ENCODE peak calls at places on chromosomes 4 and X, in eight cellular contexts. I, H, Y, O, E, Q, C and D are unnamed samples. For H3K36me3, the result is how much of the 10 kb centered on the place peaks cover.

GRCh38 chr4:168877779-168878491 is 132.1 kb downstream of the CBR4 start:
- DNase-seq in I (peak), H (peak), Y (no peak), O (no peak), E (peak), Q (peak), C (no peak), D (no peak)

GRCh38 chr4:74805601-74806000 is 11.3 kb upstream of the BTC start:
- DNase-seq in I (no peak), H (no peak), Y (no peak), O (no peak), E (no peak), Q (no peak), C (peak), D (no peak)

GRCh38 chr4:175470141-175470540 is 341.9 kb downstream of the GPM6A start:
- DNase-seq in I (no peak), H (no peak), Y (no peak), O (no peak), E (no peak), Q (no peak), C (no peak), D (no peak)

GRCh38 chr4:68267433-68267944 is 22.0 kb upstream of the TMPRSS11B start:
- DNase-seq in I (no peak), H (no peak), Y (no peak), O (no peak), E (no peak), Q (no peak), C (no peak), D (no peak)

GRCh38 chr4:88211473-88212252 is 53.2 kb upstream of the ABCG2 start:
- DNase-seq in I (peak), H (peak), Y (peak), O (peak), E (peak), Q (peak), C (peak), D (peak)

GRCh38 chrX:134459683-134460004 is 321 bp upstream of the HPRT1 start:
- DNase-seq in I (no peak), H (no peak), Y (no peak), O (no peak), E (no peak), Q (no peak), C (no peak), D (peak)

GRCh38 chr4:8438743-8439142 is 1.8 kb downstream of the ACOX3 start:
- DNase-seq in I (no peak), H (no peak), Y (no peak), O (no peak), E (no peak), Q (no peak), C (no peak), D (no peak)

GRCh38 chrX:119288890-119289393 is 52.9 kb downstream of the PGRMC1 start:
- DNase-seq in I (no peak), H (no peak), Y (no peak), O (no peak), E (no peak), Q (no peak), C (no peak), D (no peak)

GRCh38 chr4:61309616-61310015 is 109.5 kb downstream of the ADGRL3 start:
- DNase-seq in I (no peak), H (no peak), Y (no peak), O (no peak), E (no peak), Q (no peak), C (no peak), D (no peak)

GRCh38 chr4:183118585-183118984 is 19.5 kb downstream of the WWC2 start:
- DNase-seq in I (no peak), H (no peak), Y (no peak), O (no peak), E (no peak), Q (no peak), C (no peak), D (peak)

DNA sequence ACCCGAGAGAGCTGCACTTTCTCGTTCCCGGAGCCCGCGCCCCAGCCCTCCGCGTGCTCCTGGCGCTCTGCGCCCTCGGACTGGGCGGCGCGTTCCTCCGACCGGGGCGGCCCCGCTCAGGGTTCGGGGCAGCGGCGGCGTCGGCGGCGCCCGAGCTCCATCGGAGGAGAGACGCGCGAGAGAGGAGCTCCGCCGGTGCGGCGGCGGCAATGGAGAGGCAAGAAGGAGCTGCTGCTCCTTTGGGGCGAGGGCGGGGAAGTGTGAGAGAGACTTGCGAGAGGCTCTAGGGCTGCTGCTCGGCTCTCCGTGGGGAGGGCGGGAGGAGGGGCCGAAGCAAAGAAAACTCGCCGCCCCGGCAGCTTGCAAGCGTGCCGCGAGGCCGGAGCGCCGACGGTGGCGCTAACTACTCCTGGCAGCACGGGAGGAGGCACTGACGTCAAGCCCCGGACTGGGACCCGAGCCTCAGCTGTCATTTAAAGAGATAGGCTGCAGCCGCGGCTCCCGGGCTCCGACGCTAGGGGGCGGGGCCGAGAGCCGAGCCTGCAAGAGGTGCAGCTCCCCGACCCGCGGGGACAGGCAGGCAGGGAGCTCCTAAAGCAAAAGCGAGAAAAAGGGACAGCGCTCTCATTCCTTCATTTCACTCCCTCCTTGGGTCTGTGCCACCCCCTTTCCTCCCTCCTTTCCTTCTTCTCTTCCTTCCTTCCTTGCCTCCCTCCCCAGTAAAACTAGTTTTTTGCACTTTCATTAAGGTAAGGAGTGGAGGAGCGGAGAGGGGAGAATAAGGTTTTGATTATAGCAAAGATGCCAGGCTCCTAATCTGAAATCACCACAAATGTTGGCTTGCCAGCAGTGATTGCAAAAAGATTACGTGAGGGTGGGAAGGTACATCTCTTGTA is at the start of gene KCTD8:
- DNase-seq in I (peak), H (peak), Y (peak), O (peak), E (peak), Q (peak), C (no peak), D (peak)
- H3K4me3 ChIP-seq in I (peak), H (peak), Y (peak), O (no peak), E (no peak), Q (peak), C (no peak), D (peak)

GRCh38 chr4:37858877-37859276 is 32.0 kb upstream of the TBC1D1 start:
- DNase-seq in I (no peak), H (no peak), Y (no peak), O (no peak), E (no peak), Q (no peak), C (no peak), D (no peak)

GRCh38 chr4:37858112-37858511 is 31.6 kb downstream of the PGM2 start:
- DNase-seq in I (no peak), H (no peak), Y (no peak), O (no peak), E (no peak), Q (no peak), C (no peak), D (no peak)
- H3K36me3 ChIP-seq in I (under half), H (under half), Y (under half), O (under half), E (under half), Q (under half), C (under half), D (under half)

GRCh38 chrX:13752141-13752540 is 17.6 kb downstream of the OFD1 start:
- DNase-seq in I (no peak), H (no peak), Y (no peak), O (no peak), E (no peak), Q (no peak), C (no peak), D (no peak)
- H3K4me3 ChIP-seq in I (no peak), H (no peak), Y (no peak), O (no peak), E (no peak), Q (no peak), C (no peak), D (no peak)

GRCh38 chr4:25834411-25835107 is 28.2 kb downstream of the SEL1L3 start:
- DNase-seq in I (no peak), H (no peak), Y (no peak), O (no peak), E (no peak), Q (no peak), C (no peak), D (no peak)

GRCh38 chr4:25827373-25827772 is 35.4 kb downstream of the SEL1L3 start:
- DNase-seq in I (no peak), H (peak), Y (no peak), O (no peak), E (no peak), Q (no peak), C (no peak), D (no peak)

GRCh38 chr4:25826074-25826752 is 36.6 kb downstream of the SEL1L3 start:
- DNase-seq in I (no peak), H (no peak), Y (no peak), O (no peak), E (no peak), Q (no peak), C (no peak), D (no peak)

GRCh38 chr4:25827897-25828296 is 34.9 kb downstream of the SEL1L3 start:
- DNase-seq in I (no peak), H (no peak), Y (no peak), O (no peak), E (no peak), Q (no peak), C (no peak), D (no peak)

DNA sequence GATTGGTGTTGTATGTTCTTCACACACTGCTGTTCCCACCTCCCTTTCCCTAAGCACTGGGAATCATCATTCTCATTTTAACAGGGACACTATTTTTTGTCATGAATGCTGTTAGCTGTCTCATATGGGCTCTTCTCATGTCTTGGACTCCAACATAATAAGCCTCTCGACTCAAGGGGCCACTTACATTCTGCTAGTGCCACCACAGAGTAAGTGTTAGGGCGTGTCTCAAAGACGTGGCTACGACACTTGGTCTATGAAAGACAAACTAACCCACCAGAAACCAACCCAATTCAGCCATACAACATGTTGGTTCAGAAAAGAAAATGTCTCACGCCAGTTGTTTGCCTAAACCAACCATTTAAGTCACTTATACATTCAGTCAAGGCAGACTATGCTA is 32.2 kb downstream of the SEL1L3 start:
- DNase-seq in I (no peak), H (no peak), Y (no peak), O (no peak), E (no peak), Q (no peak), C (no peak), D (no peak)
- H3K36me3 ChIP-seq in I (under half), H (under half), Y (under half), O (under half), E (under half), Q (under half), C (under half), D (under half)

DNA sequence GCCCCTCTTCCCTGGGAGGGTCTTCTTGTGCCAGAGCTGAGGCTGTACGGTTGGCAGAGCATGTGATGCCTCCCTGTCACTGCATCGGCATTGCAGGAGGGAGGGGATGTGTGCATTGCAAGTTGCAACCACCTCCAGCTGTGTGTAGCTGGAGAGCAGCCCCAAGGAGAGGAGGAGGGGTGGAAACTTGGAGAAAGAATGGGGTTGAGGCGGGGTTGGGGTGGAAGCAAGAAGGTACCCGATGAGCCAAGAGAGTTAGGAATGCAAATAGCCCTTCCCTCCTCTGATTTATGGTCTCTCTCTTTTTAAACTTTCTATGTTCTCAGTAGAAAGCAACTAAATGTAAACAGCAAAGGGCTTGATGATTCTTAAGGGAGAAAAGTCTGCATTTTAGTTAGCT is 48.1 kb upstream of the MND1 start:
- DNase-seq in I (no peak), H (no peak), Y (no peak), O (no peak), E (no peak), Q (no peak), C (no peak), D (no peak)
- H3K4me3 ChIP-seq in I (no peak), H (no peak), Y (no peak), O (no peak), E (no peak), Q (no peak), C (no peak), D (no peak)

GRCh38 chr4:118740869-118741268 is 55.7 kb downstream of the METTL14 start:
- DNase-seq in I (peak), H (no peak), Y (no peak), O (no peak), E (no peak), Q (no peak), C (peak), D (no peak)
- H3K36me3 ChIP-seq in I (half or more), H (under half), Y (under half), O (under half), E (under half), Q (half or more), C (under half), D (half or more)

GRCh38 chrX:17590892-17591740 is 146.2 kb upstream of the SCML1 start:
- DNase-seq in I (peak), H (peak), Y (peak), O (no peak), E (no peak), Q (peak), C (peak), D (peak)
- H3K4me3 ChIP-seq in I (peak), H (no peak), Y (no peak), O (no peak), E (no peak), Q (no peak), C (no peak), D (peak)